ENCODE peak calls at places on chromosomes 3 and 15, in four cellular contexts. V, C, G and K are unnamed samples.

GRCh38 chr3:56790016-56790950 is 11.5 kb downstream of the ARHGEF3 start:
- DNase-seq in V (no peak), G (no peak), C (no peak), K (no peak)

GRCh38 chr3:27360113-27361078 is 8.8 kb downstream of the NEK10 start:
- DNase-seq in V (no peak), C (no peak), G (peak), K (peak)

GRCh38 chr15:88391006-88391405 is 76.2 kb downstream of the MRPL46 start:
- DNase-seq in C (no peak), G (no peak), V (no peak), K (no peak)

GRCh38 chr3:156817931-156818765 is 8.0 kb upstream of the LEKR1 start:
- DNase-seq in G (no peak), C (no peak), V (no peak), K (no peak)

GRCh38 chr3:159380891-159381290 is 579.0 kb downstream of the MFSD1 start:
- DNase-seq in G (no peak), V (no peak), C (no peak), K (no peak)

GRCh38 chr3:189941679-189942078 is 179.0 kb downstream of the P3H2 start:
- DNase-seq in C (no peak), G (peak), V (no peak), K (peak)

GRCh38 chr3:169931747-169932520 is 20.6 kb downstream of the SAMD7 start:
- DNase-seq in C (no peak), G (no peak), V (peak), K (no peak)

GRCh38 chr3:60737633-60738399 is 513.4 kb downstream of the FHIT start:
- DNase-seq in C (no peak), G (no peak), V (no peak), K (no peak)

GRCh38 chr3:40468018-40468417 is 8.9 kb upstream of the ZNF619 start:
- DNase-seq in C (no peak), G (peak), V (no peak), K (no peak)

GRCh38 chr15:55909036-55909811 is 84.2 kb downstream of the NEDD4 start:
- DNase-seq in C (no peak), G (no peak), V (no peak), K (peak)

GRCh38 chr15:85541744-85542143 is 161.3 kb downstream of the AKAP13 start:
- DNase-seq in C (no peak), V (no peak), G (no peak), K (no peak)

GRCh38 chr3:184453296-184453695 is 73.4 kb downstream of the CHRD start:
- DNase-seq in G (no peak), V (no peak), C (no peak), K (no peak)

GRCh38 chr3:51860703-51861665 is at the start of gene IQCF2:
- DNase-seq in V (peak), G (no peak), C (no peak), K (no peak)

GRCh38 chr3:64327039-64327804 is 102.0 kb upstream of the PRICKLE2 start:
- DNase-seq in G (no peak), C (no peak), V (no peak), K (no peak)

GRCh38 chr3:122510878-122511481 is 3.8 kb downstream of the KPNA1 start:
- DNase-seq in C (no peak), V (no peak), G (peak), K (peak)

GRCh38 chr3:45612918-45613602 is 18.5 kb downstream of the LIMD1 start:
- DNase-seq in V (peak), G (no peak), C (no peak), K (no peak)

GRCh38 chr3:187243933-187244564 is 46.8 kb downstream of the RTP1 start:
- DNase-seq in V (no peak), G (no peak), C (no peak), K (no peak)

GRCh38 chr3:127614928-127615592 is 13.9 kb upstream of the PODXL2 start:
- DNase-seq in V (no peak), C (no peak), G (no peak), K (no peak)

GRCh38 chr3:153151037-153151436 is 11.0 kb upstream of the RAP2B start:
- DNase-seq in C (no peak), G (no peak), V (no peak), K (no peak)

GRCh38 chr3:132625613-132626012 is 28.5 kb downstream of the ACKR4 start:
- DNase-seq in G (no peak), C (no peak), V (no peak), K (no peak)

GRCh38 chr3:69370156-69370944 is 15.5 kb downstream of the FRMD4B start:
- DNase-seq in C (no peak), V (no peak), G (no peak), K (no peak)

GRCh38 chr15:80588801-80589200 is 106.3 kb upstream of the ABHD17C start:
- DNase-seq in G (peak), C (no peak), V (no peak), K (peak)

GRCh38 chr3:57120040-57120802 is 44.9 kb downstream of the IL17RD start:
- DNase-seq in G (no peak), V (no peak), C (peak), K (no peak)

GRCh38 chr3:68893600-68894239 is 38.6 kb downstream of the TAFA4 start:
- DNase-seq in G (peak), C (peak), V (no peak), K (peak)

GRCh38 chr3:163939926-163940325 is 1138.4 kb downstream of the SI start:
- DNase-seq in G (no peak), V (no peak), C (no peak), K (no peak)

GRCh38 chr3:27666708-27667107 is 55.4 kb downstream of the EOMES start:
- DNase-seq in G (no peak), C (peak), V (no peak), K (no peak)

GRCh38 chr15:72604794-72605193 is 49.7 kb upstream of the GOLGA6B start:
- DNase-seq in V (no peak), C (peak), G (no peak), K (peak)

GRCh38 chr15:38758001-38758400 is 193.4 kb upstream of the RASGRP1 start:
- DNase-seq in C (peak), G (no peak), V (no peak), K (peak)

GRCh38 chr3:97883736-97884135 is 61.9 kb downstream of the CRYBG3 start:
- DNase-seq in G (no peak), V (no peak), C (no peak), K (no peak)

GRCh38 chr3:36705015-36705414 is 59.3 kb downstream of the DCLK3 start:
- DNase-seq in G (no peak), C (no peak), V (no peak), K (no peak)

GRCh38 chr3:183142199-183142598 is 20.3 kb downstream of the LAMP3 start:
- DNase-seq in V (no peak), G (no peak), C (no peak), K (no peak)

GRCh38 chr3:13494463-13495350 is 14.6 kb downstream of the HDAC11 start:
- DNase-seq in V (no peak), C (peak), G (no peak), K (peak)

GRCh38 chr3:28348286-28348636 is 260 bp upstream of the ZCWPW2 start:
- DNase-seq in G (no peak), C (no peak), V (no peak), K (no peak)

GRCh38 chr3:155739154-155739553 is 5.7 kb downstream of the PLCH1 start:
- DNase-seq in G (peak), C (no peak), V (no peak), K (no peak)

GRCh38 chr3:24123596-24123995 is 178.5 kb downstream of the NR1D2 start:
- DNase-seq in C (no peak), V (no peak), G (no peak), K (no peak)
- TF ChIP-seq PBX3 in C (no peak), V (no peak), G (no peak), K (no peak)

GRCh38 chr15:79122943-79123342 is 32.4 kb upstream of the RASGRF1 start:
- DNase-seq in G (no peak), C (no peak), V (no peak), K (no peak)
- TF ChIP-seq PBX3 in G (no peak), C (no peak), V (no peak), K (no peak)

GRCh38 chr15:52731732-52732470 is 52.7 kb upstream of the ATOSA start:
- DNase-seq in V (no peak), G (no peak), C (no peak), K (no peak)

GRCh38 chr15:52728899-52729298 is 49.7 kb upstream of the ATOSA start:
- DNase-seq in G (no peak), V (no peak), C (peak), K (no peak)

GRCh38 chr15:52730594-52730993 is 51.4 kb upstream of the ATOSA start:
- DNase-seq in V (no peak), C (no peak), G (no peak), K (no peak)

GRCh38 chr15:52731004-52731403 is 51.8 kb upstream of the ATOSA start:
- DNase-seq in C (no peak), G (no peak), V (no peak), K (no peak)

DNA sequence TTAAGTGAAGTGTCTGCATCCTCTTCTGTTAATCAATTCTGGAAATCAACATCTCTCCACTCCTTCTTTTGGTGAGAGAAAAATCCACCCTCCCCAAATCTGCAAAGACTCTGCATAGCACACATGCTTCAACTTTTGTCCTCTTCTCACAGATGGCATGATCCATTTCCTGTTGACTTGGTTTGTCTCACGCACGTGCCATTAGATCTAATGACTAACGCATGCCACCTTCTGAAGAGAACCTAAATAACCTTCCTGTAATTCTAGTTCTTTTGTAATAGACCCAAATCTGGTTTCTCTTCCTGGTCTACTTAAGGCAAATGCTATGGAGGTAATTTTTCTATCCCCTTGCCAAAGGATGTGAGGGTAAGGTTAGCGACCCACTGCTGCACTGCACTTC is 51.0 kb upstream of the ATOSA start:
- DNase-seq in C (no peak), G (no peak), V (peak), K (peak)
- TF ChIP-seq PBX3 in C (no peak), G (no peak), V (no peak), K (no peak)

GRCh38 chr15:74203914-74204431 is 1.4 kb upstream of the STRA6 start:
- DNase-seq in C (peak), V (no peak), G (no peak), K (no peak)
- TF ChIP-seq PBX3 in C (no peak), V (no peak), G (no peak), K (no peak)

GRCh38 chr15:77019476-77020331 is 24.8 kb downstream of the PSTPIP1 start:
- DNase-seq in C (no peak), G (no peak), V (no peak), K (no peak)
- TF ChIP-seq PBX3 in C (no peak), G (no peak), V (no peak), K (no peak)

GRCh38 chr15:52020253-52021085 is 1.4 kb downstream of the MAPK6 start:
- DNase-seq in C (no peak), V (no peak), G (no peak), K (no peak)
- TF ChIP-seq PBX3 in C (no peak), V (no peak), G (no peak), K (no peak)

GRCh38 chr3:126436826-126437717 is 38.6 kb downstream of the ZXDC start:
- DNase-seq in V (no peak), C (peak), G (no peak), K (no peak)
- TF ChIP-seq PBX3 in V (no peak), C (no peak), G (no peak), K (no peak)